ENCODE peak calls at places on chromosomes 11 and 22, in nine cellular contexts. One of them, this sample, is unnamed.

GRCh38 chr11:82756765-82757650 is 23.3 kb upstream of the FAM181B start:
- DNase-seq in HCT116: no peak
- DNase-seq in sigmoid colon: no peak
- DNase-seq in PC-9: no peak
- DNase-seq in stomach: no peak
- DNase-seq in kidney: no peak
- DNase-seq in keratinocyte: no peak
- DNase-seq in uterus: no peak
- DNase-seq in right atrium auricular region: no peak
- DNase-seq in this sample: no peak

GRCh38 chr22:37483594-37484114 is 2.5 kb downstream of the MFNG start:
- DNase-seq in sigmoid colon: no peak
- DNase-seq in kidney: no peak
- DNase-seq in right atrium auricular region: no peak
- DNase-seq in HCT116: no peak
- DNase-seq in uterus: no peak
- DNase-seq in keratinocyte: no peak
- DNase-seq in stomach: no peak
- DNase-seq in PC-9: no peak
- DNase-seq in this sample: no peak

GRCh38 chr11:3160252-3161031 is 4.7 kb downstream of the OSBPL5 start:
- DNase-seq in sigmoid colon: peak; percentile 96
- DNase-seq in stomach: peak; percentile 83
- DNase-seq in uterus: peak; percentile 92
- DNase-seq in HCT116: peak; percentile 46
- DNase-seq in kidney: peak; percentile 97
- DNase-seq in PC-9: no peak
- DNase-seq in right atrium auricular region: peak; percentile 95
- DNase-seq in keratinocyte: no peak
- DNase-seq in this sample: peak; percentile 90

GRCh38 chr22:20554824-20555223 is 47.4 kb downstream of the MED15 start:
- DNase-seq in uterus: peak; percentile 14
- DNase-seq in HCT116: no peak
- DNase-seq in kidney: no peak
- DNase-seq in right atrium auricular region: no peak
- DNase-seq in PC-9: no peak
- DNase-seq in stomach: no peak
- DNase-seq in sigmoid colon: peak; percentile 57
- DNase-seq in keratinocyte: no peak
- DNase-seq in this sample: no peak

GRCh38 chr11:1744879-1745700 is 5.3 kb downstream of the IFITM10 start:
- DNase-seq in right atrium auricular region: no peak
- DNase-seq in HCT116: no peak
- DNase-seq in keratinocyte: no peak
- DNase-seq in uterus: no peak
- DNase-seq in kidney: peak; percentile 83
- DNase-seq in sigmoid colon: peak; percentile 39
- DNase-seq in PC-9: no peak
- DNase-seq in stomach: no peak
- DNase-seq in this sample: no peak

GRCh38 chr22:38236786-38237185 is 35.0 kb downstream of the MAFF start:
- DNase-seq in keratinocyte: no peak
- DNase-seq in sigmoid colon: no peak
- DNase-seq in stomach: peak; percentile 78
- DNase-seq in kidney: no peak
- DNase-seq in HCT116: no peak
- DNase-seq in uterus: no peak
- DNase-seq in right atrium auricular region: no peak
- DNase-seq in PC-9: peak; percentile 99
- DNase-seq in this sample: no peak

GRCh38 chr11:102868359-102868758 is 6.4 kb downstream of the MMP12 start:
- DNase-seq in uterus: no peak
- DNase-seq in right atrium auricular region: no peak
- DNase-seq in PC-9: peak; percentile 75
- DNase-seq in stomach: no peak
- DNase-seq in keratinocyte: no peak
- DNase-seq in sigmoid colon: no peak
- DNase-seq in kidney: no peak
- DNase-seq in HCT116: no peak
- DNase-seq in this sample: no peak

GRCh38 chr22:31286360-31287255 is 5.7 kb downstream of the PIK3IP1 start:
- DNase-seq in HCT116: no peak
- DNase-seq in keratinocyte: no peak
- DNase-seq in right atrium auricular region: no peak
- DNase-seq in uterus: no peak
- DNase-seq in stomach: no peak
- DNase-seq in PC-9: no peak
- DNase-seq in sigmoid colon: peak; percentile 82
- DNase-seq in kidney: no peak
- DNase-seq in this sample: no peak

GRCh38 chr11:88353835-88354496 is 16.4 kb upstream of the CTSC start:
- DNase-seq in keratinocyte: no peak
- DNase-seq in right atrium auricular region: no peak
- DNase-seq in stomach: no peak
- DNase-seq in HCT116: no peak
- DNase-seq in uterus: no peak
- DNase-seq in kidney: no peak
- DNase-seq in PC-9: no peak
- DNase-seq in sigmoid colon: no peak
- DNase-seq in this sample: no peak

GRCh38 chr22:19848298-19849224 is 6.1 kb downstream of the GNB1L start:
- DNase-seq in HCT116: peak; percentile 32
- DNase-seq in uterus: no peak
- DNase-seq in kidney: peak; percentile 74
- DNase-seq in stomach: peak; percentile 72
- DNase-seq in sigmoid colon: peak; percentile 59
- DNase-seq in right atrium auricular region: peak; percentile 44
- DNase-seq in PC-9: peak; percentile 78
- DNase-seq in keratinocyte: no peak
- DNase-seq in this sample: peak; percentile 64

DNA sequence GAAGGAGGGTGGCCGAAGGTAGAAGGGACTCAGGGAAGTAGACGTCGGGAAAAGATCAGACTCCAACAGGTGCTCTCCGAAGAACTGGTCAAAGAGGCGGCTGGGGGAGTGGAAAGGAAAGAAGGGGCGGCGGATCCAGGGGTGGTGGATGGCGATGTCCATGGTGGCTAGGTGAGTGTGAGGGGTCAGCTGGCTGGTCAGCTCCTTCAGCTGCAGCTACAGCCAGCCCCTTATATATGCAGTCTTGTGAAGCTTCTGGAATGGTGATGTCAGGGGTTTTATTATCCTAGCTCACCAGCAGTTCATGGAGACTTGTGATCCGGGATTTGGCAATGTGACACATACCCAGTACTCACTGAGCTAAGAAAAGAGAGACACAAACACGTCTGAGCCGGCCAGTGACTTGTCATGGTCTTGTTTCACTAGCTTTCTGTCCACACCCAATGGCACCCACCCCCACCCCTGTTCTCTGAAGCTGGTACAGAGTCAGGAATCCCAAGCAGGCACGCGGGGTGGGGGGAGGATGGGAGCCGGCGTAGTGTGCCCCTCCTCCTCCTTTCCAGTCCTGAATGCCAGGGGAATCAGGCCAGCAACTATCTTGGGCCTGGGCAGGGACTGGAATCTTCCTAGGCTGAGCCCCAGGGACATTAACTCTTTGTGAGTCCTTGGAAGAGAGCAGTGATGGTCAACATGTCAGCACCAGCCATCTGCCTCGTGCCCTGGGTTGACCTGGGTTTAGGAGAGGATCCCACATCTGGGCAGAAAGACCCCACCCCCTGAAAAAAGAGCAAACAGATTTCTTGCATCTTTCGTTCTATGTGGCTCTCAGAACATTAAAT is at the start of gene CRYAB:
- DNase-seq in sigmoid colon: peak; percentile 96
- DNase-seq in right atrium auricular region: peak; percentile 98
- DNase-seq in PC-9: peak; percentile 53
- DNase-seq in uterus: peak; percentile 86
- DNase-seq in keratinocyte: peak; percentile 66
- DNase-seq in kidney: peak; percentile 97
- DNase-seq in stomach: peak; percentile 39
- DNase-seq in HCT116: no peak
- DNase-seq in this sample: peak; percentile 88
- H3K4me3 ChIP-seq in sigmoid colon: peak within 1 kb of the TSS; percentile 52
- H3K4me3 ChIP-seq in right atrium auricular region: peak within 1 kb of the TSS; percentile 75
- H3K4me3 ChIP-seq in PC-9: no peak within 1 kb of the TSS
- H3K4me3 ChIP-seq in uterus: peak within 1 kb of the TSS; percentile 54
- H3K4me3 ChIP-seq in keratinocyte: no peak within 1 kb of the TSS
- H3K4me3 ChIP-seq in kidney: peak within 1 kb of the TSS; percentile 56
- H3K4me3 ChIP-seq in stomach: peak within 1 kb of the TSS; percentile 46
- H3K4me3 ChIP-seq in HCT116: no peak within 1 kb of the TSS
- H3K4me3 ChIP-seq in this sample: no peak within 1 kb of the TSS

GRCh38 chr22:42967933-42968332 is 47.0 kb downstream of the PACSIN2 start:
- DNase-seq in kidney: peak; percentile 79
- DNase-seq in keratinocyte: no peak
- DNase-seq in uterus: peak; percentile 52
- DNase-seq in HCT116: no peak
- DNase-seq in stomach: peak; percentile 49
- DNase-seq in right atrium auricular region: peak; percentile 73
- DNase-seq in sigmoid colon: peak; percentile 82
- DNase-seq in PC-9: no peak
- DNase-seq in this sample: no peak

GRCh38 chr22:42970029-42970428 is 44.9 kb downstream of the PACSIN2 start:
- DNase-seq in kidney: no peak
- DNase-seq in right atrium auricular region: no peak
- DNase-seq in uterus: no peak
- DNase-seq in sigmoid colon: no peak
- DNase-seq in keratinocyte: no peak
- DNase-seq in HCT116: no peak
- DNase-seq in PC-9: peak; percentile 80
- DNase-seq in stomach: no peak
- DNase-seq in this sample: no peak

GRCh38 chr22:42967005-42967404 is 47.9 kb downstream of the PACSIN2 start:
- DNase-seq in PC-9: no peak
- DNase-seq in keratinocyte: no peak
- DNase-seq in right atrium auricular region: no peak
- DNase-seq in sigmoid colon: no peak
- DNase-seq in kidney: no peak
- DNase-seq in stomach: no peak
- DNase-seq in uterus: no peak
- DNase-seq in HCT116: no peak
- DNase-seq in this sample: no peak

GRCh38 chr22:42966389-42966998 is 48.5 kb downstream of the PACSIN2 start:
- DNase-seq in PC-9: no peak
- DNase-seq in sigmoid colon: no peak
- DNase-seq in keratinocyte: no peak
- DNase-seq in right atrium auricular region: no peak
- DNase-seq in kidney: no peak
- DNase-seq in HCT116: no peak
- DNase-seq in uterus: no peak
- DNase-seq in stomach: no peak
- DNase-seq in this sample: no peak

GRCh38 chr22:42969348-42969975 is 45.5 kb downstream of the PACSIN2 start:
- DNase-seq in stomach: no peak
- DNase-seq in HCT116: no peak
- DNase-seq in right atrium auricular region: no peak
- DNase-seq in keratinocyte: no peak
- DNase-seq in kidney: no peak
- DNase-seq in PC-9: no peak
- DNase-seq in sigmoid colon: no peak
- DNase-seq in uterus: no peak
- DNase-seq in this sample: no peak
- H3K27ac ChIP-seq in stomach: no peak overlapping the region
- H3K27ac ChIP-seq in HCT116: no peak overlapping the region
- H3K27ac ChIP-seq in right atrium auricular region: no peak overlapping the region
- H3K27ac ChIP-seq in keratinocyte: peak overlapping the region; percentile 63
- H3K27ac ChIP-seq in kidney: no peak overlapping the region
- H3K27ac ChIP-seq in PC-9: peak overlapping the region; percentile 82
- H3K27ac ChIP-seq in sigmoid colon: peak overlapping the region; percentile 75
- H3K27ac ChIP-seq in uterus: no peak overlapping the region
- H3K27ac ChIP-seq in this sample: no peak overlapping the region

GRCh38 chr11:74279256-74279655 is 32.2 kb downstream of the P4HA3 start:
- DNase-seq in sigmoid colon: no peak
- DNase-seq in uterus: no peak
- DNase-seq in keratinocyte: no peak
- DNase-seq in right atrium auricular region: no peak
- DNase-seq in PC-9: no peak
- DNase-seq in kidney: no peak
- DNase-seq in stomach: no peak
- DNase-seq in HCT116: no peak
- DNase-seq in this sample: no peak
- H3K4me3 ChIP-seq in sigmoid colon: no peak overlapping the region
- H3K4me3 ChIP-seq in uterus: no peak overlapping the region
- H3K4me3 ChIP-seq in keratinocyte: no peak overlapping the region
- H3K4me3 ChIP-seq in right atrium auricular region: no peak overlapping the region
- H3K4me3 ChIP-seq in PC-9: no peak overlapping the region
- H3K4me3 ChIP-seq in kidney: no peak overlapping the region
- H3K4me3 ChIP-seq in stomach: no peak overlapping the region
- H3K4me3 ChIP-seq in HCT116: no peak overlapping the region
- H3K4me3 ChIP-seq in this sample: no peak overlapping the region

GRCh38 chr11:35126000-35126878 is 12.7 kb upstream of the CD44 start:
- DNase-seq in right atrium auricular region: no peak
- DNase-seq in PC-9: no peak
- DNase-seq in keratinocyte: no peak
- DNase-seq in stomach: no peak
- DNase-seq in HCT116: no peak
- DNase-seq in sigmoid colon: no peak
- DNase-seq in uterus: no peak
- DNase-seq in kidney: no peak
- DNase-seq in this sample: no peak

GRCh38 chr11:35122308-35122707 is 16.7 kb upstream of the CD44 start:
- DNase-seq in stomach: no peak
- DNase-seq in right atrium auricular region: no peak
- DNase-seq in sigmoid colon: no peak
- DNase-seq in uterus: no peak
- DNase-seq in PC-9: no peak
- DNase-seq in keratinocyte: no peak
- DNase-seq in HCT116: no peak
- DNase-seq in kidney: no peak
- DNase-seq in this sample: no peak

GRCh38 chr11:35118906-35119305 is 20.1 kb upstream of the CD44 start:
- DNase-seq in kidney: no peak
- DNase-seq in right atrium auricular region: no peak
- DNase-seq in PC-9: no peak
- DNase-seq in stomach: no peak
- DNase-seq in uterus: no peak
- DNase-seq in HCT116: no peak
- DNase-seq in sigmoid colon: no peak
- DNase-seq in keratinocyte: no peak
- DNase-seq in this sample: no peak

GRCh38 chr11:35116762-35117588 is 22.0 kb upstream of the CD44 start:
- DNase-seq in HCT116: no peak
- DNase-seq in stomach: no peak
- DNase-seq in PC-9: no peak
- DNase-seq in keratinocyte: no peak
- DNase-seq in uterus: peak; percentile 64
- DNase-seq in sigmoid colon: no peak
- DNase-seq in right atrium auricular region: no peak
- DNase-seq in kidney: no peak
- DNase-seq in this sample: peak; percentile 23

DNA sequence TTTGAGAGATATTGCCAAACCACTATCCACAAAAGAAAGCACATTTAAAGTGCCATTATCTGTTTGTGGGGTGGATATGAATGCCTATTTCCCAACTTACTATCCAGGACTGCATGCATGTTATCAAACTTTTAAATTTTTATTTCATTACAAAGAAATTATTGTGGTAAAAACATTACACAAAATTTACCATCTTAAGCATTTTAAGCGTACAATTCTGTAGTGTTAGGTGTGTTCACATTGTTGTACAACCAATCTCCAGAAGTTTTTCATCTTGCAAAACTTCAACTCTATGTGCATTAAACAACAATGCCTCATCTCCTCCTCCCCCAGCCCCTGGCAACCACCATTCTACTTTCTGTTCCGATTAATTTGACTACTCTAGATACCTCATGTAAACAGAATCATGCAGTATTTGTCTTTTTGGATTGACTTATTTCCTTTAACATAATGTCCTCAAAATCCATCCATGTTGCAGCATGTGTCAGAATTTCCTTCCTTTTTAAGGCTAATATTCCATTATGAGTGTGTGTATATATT is 17.6 kb upstream of the CD44 start:
- DNase-seq in kidney: no peak
- DNase-seq in right atrium auricular region: no peak
- DNase-seq in sigmoid colon: no peak
- DNase-seq in HCT116: no peak
- DNase-seq in PC-9: no peak
- DNase-seq in stomach: no peak
- DNase-seq in uterus: no peak
- DNase-seq in keratinocyte: no peak
- DNase-seq in this sample: no peak
- H3K27ac ChIP-seq in kidney: no peak overlapping the region
- H3K27ac ChIP-seq in right atrium auricular region: no peak overlapping the region
- H3K27ac ChIP-seq in sigmoid colon: no peak overlapping the region
- H3K27ac ChIP-seq in HCT116: no peak overlapping the region
- H3K27ac ChIP-seq in PC-9: no peak overlapping the region
- H3K27ac ChIP-seq in stomach: no peak overlapping the region
- H3K27ac ChIP-seq in uterus: no peak overlapping the region
- H3K27ac ChIP-seq in keratinocyte: no peak overlapping the region
- H3K27ac ChIP-seq in this sample: no peak overlapping the region

This sample was measured in hepatocyte.